ENCODE peak calls at places on chromosomes 1 and 21, in six cellular contexts. One of them, this sample, is unnamed.

GRCh38 chr1:195721210-195721971 is 886.8 kb downstream of the KCNT2 start:
- DNase-seq in GM23338: no peak
- DNase-seq in A549: no peak
- DNase-seq in heart right ventricle: no peak
- DNase-seq in GM12865: no peak
- DNase-seq in AG04450: no peak
- DNase-seq in this sample: no peak

GRCh38 chr1:185157599-185158469 is 867 bp downstream of the SWT1 start:
- DNase-seq in GM23338: peak
- DNase-seq in A549: no peak
- DNase-seq in heart right ventricle: no peak
- DNase-seq in GM12865: peak
- DNase-seq in AG04450: no peak
- DNase-seq in this sample: peak

GRCh38 chr1:33094971-33095604 is 14.1 kb downstream of the AZIN2 start:
- DNase-seq in GM23338: peak
- DNase-seq in A549: peak
- DNase-seq in heart right ventricle: no peak
- DNase-seq in GM12865: peak
- DNase-seq in AG04450: peak
- DNase-seq in this sample: peak

GRCh38 chr1:119903443-119903835 is 7.1 kb upstream of the ADAM30 start:
- DNase-seq in GM23338: no peak
- DNase-seq in A549: no peak
- DNase-seq in heart right ventricle: no peak
- DNase-seq in GM12865: no peak
- DNase-seq in AG04450: no peak
- DNase-seq in this sample: no peak

GRCh38 chr21:36044056-36044455 is 16.3 kb downstream of the SETD4 start:
- DNase-seq in GM23338: no peak
- DNase-seq in A549: no peak
- DNase-seq in heart right ventricle: no peak
- DNase-seq in GM12865: no peak
- DNase-seq in AG04450: no peak
- DNase-seq in this sample: no peak

GRCh38 chr1:211601982-211602644 is 23.2 kb upstream of the SLC30A1 start:
- DNase-seq in GM23338: no peak
- DNase-seq in A549: no peak
- DNase-seq in heart right ventricle: no peak
- DNase-seq in GM12865: no peak
- DNase-seq in AG04450: no peak
- DNase-seq in this sample: no peak

GRCh38 chr1:101820080-101820479 is 176.6 kb downstream of the OLFM3 start:
- DNase-seq in GM23338: peak
- DNase-seq in A549: no peak
- DNase-seq in heart right ventricle: no peak
- DNase-seq in GM12865: peak
- DNase-seq in AG04450: no peak
- DNase-seq in this sample: peak

GRCh38 chr1:147717051-147717705 is 43.2 kb downstream of the GJA5 start:
- DNase-seq in GM23338: no peak
- DNase-seq in A549: no peak
- DNase-seq in heart right ventricle: no peak
- DNase-seq in GM12865: peak
- DNase-seq in AG04450: no peak
- DNase-seq in this sample: no peak

GRCh38 chr1:159014003-159014571 is 4.4 kb downstream of the IFI16 start:
- DNase-seq in GM23338: no peak
- DNase-seq in A549: no peak
- DNase-seq in heart right ventricle: no peak
- DNase-seq in GM12865: no peak
- DNase-seq in AG04450: no peak
- DNase-seq in this sample: no peak

GRCh38 chr1:74468982-74469603 is 43.3 kb downstream of the LRRC53 start:
- DNase-seq in GM23338: peak
- DNase-seq in A549: peak
- DNase-seq in heart right ventricle: no peak
- DNase-seq in GM12865: peak
- DNase-seq in AG04450: peak
- DNase-seq in this sample: peak

GRCh38 chr1:26598890-26599289 is 69.3 kb downstream of the RPS6KA1 start:
- DNase-seq in GM23338: no peak
- DNase-seq in A549: no peak
- DNase-seq in heart right ventricle: no peak
- DNase-seq in GM12865: no peak
- DNase-seq in AG04450: no peak
- DNase-seq in this sample: no peak

GRCh38 chr1:7538849-7539771 is 232.0 kb upstream of the VAMP3 start:
- DNase-seq in GM23338: no peak
- DNase-seq in A549: no peak
- DNase-seq in heart right ventricle: no peak
- DNase-seq in GM12865: no peak
- DNase-seq in AG04450: no peak
- DNase-seq in this sample: no peak
- TF ChIP-seq CTCF in GM23338: peak
- TF ChIP-seq CTCF in A549: no peak
- TF ChIP-seq CTCF in heart right ventricle: no peak
- TF ChIP-seq CTCF in GM12865: no peak
- TF ChIP-seq CTCF in AG04450: no peak
- TF ChIP-seq CTCF in this sample: peak

DNA sequence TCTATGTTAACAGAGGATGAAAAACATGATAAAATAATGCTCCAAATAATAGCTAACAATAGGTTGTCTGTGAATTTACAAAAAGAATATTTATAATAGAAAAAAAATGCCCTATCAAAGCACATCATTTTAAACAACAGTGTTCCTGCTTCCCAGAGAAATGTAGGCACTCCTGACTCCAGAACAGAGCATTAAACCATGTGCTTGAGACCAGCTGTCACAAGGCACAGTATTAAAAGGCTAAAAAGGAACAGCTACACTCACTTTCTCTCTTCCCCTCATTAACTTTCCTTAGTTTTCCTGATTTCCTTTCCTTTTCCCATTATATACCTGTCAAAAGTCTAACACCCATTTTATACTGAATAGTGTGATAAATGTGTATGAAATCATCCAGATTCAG is 10.9 kb downstream of the VAV3 start:
- DNase-seq in GM23338: no peak
- DNase-seq in A549: no peak
- DNase-seq in heart right ventricle: no peak
- DNase-seq in GM12865: no peak
- DNase-seq in AG04450: no peak
- DNase-seq in this sample: no peak
- TF ChIP-seq CTCF in GM23338: no peak
- TF ChIP-seq CTCF in A549: no peak
- TF ChIP-seq CTCF in heart right ventricle: no peak
- TF ChIP-seq CTCF in GM12865: no peak
- TF ChIP-seq CTCF in AG04450: no peak
- TF ChIP-seq CTCF in this sample: no peak

GRCh38 chr1:204072951-204073836 is at the start of gene SOX13:
- DNase-seq in GM23338: peak
- DNase-seq in A549: peak
- DNase-seq in heart right ventricle: peak
- DNase-seq in GM12865: no peak
- DNase-seq in AG04450: peak
- DNase-seq in this sample: peak
- TF ChIP-seq CTCF in GM23338: peak
- TF ChIP-seq CTCF in A549: peak
- TF ChIP-seq CTCF in heart right ventricle: no peak
- TF ChIP-seq CTCF in GM12865: no peak
- TF ChIP-seq CTCF in AG04450: peak
- TF ChIP-seq CTCF in this sample: peak

GRCh38 chr1:29698033-29698432 is 461.7 kb downstream of the PTPRU start:
- DNase-seq in GM23338: peak
- DNase-seq in A549: peak
- DNase-seq in heart right ventricle: no peak
- DNase-seq in GM12865: peak
- DNase-seq in AG04450: no peak
- DNase-seq in this sample: peak
- TF ChIP-seq CTCF in GM23338: peak
- TF ChIP-seq CTCF in A549: peak
- TF ChIP-seq CTCF in heart right ventricle: no peak
- TF ChIP-seq CTCF in GM12865: peak
- TF ChIP-seq CTCF in AG04450: peak
- TF ChIP-seq CTCF in this sample: peak

GRCh38 chr1:84506002-84506728 is at the start of the genes GNG5 and SPATA1:
- DNase-seq in GM23338: peak
- DNase-seq in A549: peak
- DNase-seq in heart right ventricle: peak
- DNase-seq in GM12865: peak
- DNase-seq in AG04450: peak
- DNase-seq in this sample: peak
- TF ChIP-seq CTCF in GM23338: no peak
- TF ChIP-seq CTCF in A549: no peak
- TF ChIP-seq CTCF in heart right ventricle: no peak
- TF ChIP-seq CTCF in GM12865: no peak
- TF ChIP-seq CTCF in AG04450: no peak
- TF ChIP-seq CTCF in this sample: no peak

This sample was measured in fibroblast of the aortic adventitia.